ENCODE peak calls at places on chromosome 6, in four cellular contexts. One of them, this sample, is unnamed.

GRCh38 chr6:139588076-139588639 is 213.7 kb upstream of the CITED2 start:
- DNase-seq in ELF-1: peak
- DNase-seq in tibial artery: no peak
- DNase-seq in A172: peak
- DNase-seq in this sample: peak

GRCh38 chr6:96836579-96837137 is 619 bp downstream of the GPR63 start:
- DNase-seq in ELF-1: peak
- DNase-seq in tibial artery: no peak
- DNase-seq in A172: no peak
- DNase-seq in this sample: no peak

GRCh38 chr6:107704377-107705013 is 119.6 kb downstream of the SCML4 start:
- DNase-seq in ELF-1: peak
- DNase-seq in tibial artery: no peak
- DNase-seq in A172: peak
- DNase-seq in this sample: no peak

GRCh38 chr6:150395388-150396009 is 26.7 kb downstream of the IYD start:
- DNase-seq in ELF-1: peak
- DNase-seq in tibial artery: peak
- DNase-seq in A172: peak
- DNase-seq in this sample: peak

GRCh38 chr6:113281014-113281810 is 575.9 kb upstream of the MARCKS start:
- DNase-seq in ELF-1: no peak
- DNase-seq in tibial artery: no peak
- DNase-seq in A172: no peak
- DNase-seq in this sample: no peak

GRCh38 chr6:139376054-139376355 is 1.6 kb upstream of the CITED2 start:
- DNase-seq in ELF-1: no peak
- DNase-seq in tibial artery: no peak
- DNase-seq in A172: no peak
- DNase-seq in this sample: no peak

GRCh38 chr6:109687271-109687721 is 3.7 kb downstream of the AK9 start:
- DNase-seq in ELF-1: no peak
- DNase-seq in tibial artery: peak
- DNase-seq in A172: peak
- DNase-seq in this sample: peak

GRCh38 chr6:20791074-20791473 is 256.8 kb downstream of the CDKAL1 start:
- DNase-seq in ELF-1: no peak
- DNase-seq in tibial artery: no peak
- DNase-seq in A172: no peak
- DNase-seq in this sample: no peak

GRCh38 chr6:170097505-170098427 is 193.1 kb downstream of the DLL1 start:
- DNase-seq in ELF-1: peak
- DNase-seq in tibial artery: peak
- DNase-seq in A172: no peak
- DNase-seq in this sample: no peak

GRCh38 chr6:11217360-11218076 is 14.9 kb downstream of the NEDD9 start:
- DNase-seq in ELF-1: no peak
- DNase-seq in tibial artery: no peak
- DNase-seq in A172: no peak
- DNase-seq in this sample: peak

GRCh38 chr6:149859938-149860337 is 4.2 kb downstream of the LRP11 start:
- DNase-seq in ELF-1: no peak
- DNase-seq in tibial artery: no peak
- DNase-seq in A172: no peak
- DNase-seq in this sample: no peak

GRCh38 chr6:158559895-158560786 is at the start of gene TMEM181:
- DNase-seq in ELF-1: peak
- DNase-seq in tibial artery: peak
- DNase-seq in A172: peak
- DNase-seq in this sample: peak

GRCh38 chr6:31053873-31054272 is 43.6 kb downstream of the MUC22 start:
- DNase-seq in ELF-1: peak
- DNase-seq in tibial artery: no peak
- DNase-seq in A172: no peak
- DNase-seq in this sample: no peak

GRCh38 chr6:42185597-42185996 is 9.2 kb downstream of the GUCA1B start:
- DNase-seq in ELF-1: no peak
- DNase-seq in tibial artery: no peak
- DNase-seq in A172: no peak
- DNase-seq in this sample: no peak

GRCh38 chr6:13362432-13362831 is 34.1 kb upstream of the TBC1D7 start:
- DNase-seq in ELF-1: peak
- DNase-seq in tibial artery: no peak
- DNase-seq in A172: no peak
- DNase-seq in this sample: no peak

GRCh38 chr6:6697620-6698019 is 109.1 kb downstream of the LY86 start:
- DNase-seq in ELF-1: peak
- DNase-seq in tibial artery: no peak
- DNase-seq in A172: no peak
- DNase-seq in this sample: no peak

GRCh38 chr6:44116643-44117382 is 10.4 kb downstream of the MRPL14 start:
- DNase-seq in ELF-1: no peak
- DNase-seq in tibial artery: no peak
- DNase-seq in A172: peak
- DNase-seq in this sample: peak

GRCh38 chr6:150915156-150915555 is 49.7 kb downstream of the MTHFD1L start:
- DNase-seq in ELF-1: no peak
- DNase-seq in tibial artery: no peak
- DNase-seq in A172: no peak
- DNase-seq in this sample: no peak

GRCh38 chr6:137134483-137134882 is 39.0 kb downstream of the IL22RA2 start:
- DNase-seq in ELF-1: no peak
- DNase-seq in tibial artery: no peak
- DNase-seq in A172: no peak
- DNase-seq in this sample: no peak

GRCh38 chr6:14883921-14884320 is 361.9 kb upstream of the JARID2 start:
- DNase-seq in ELF-1: peak
- DNase-seq in tibial artery: no peak
- DNase-seq in A172: no peak
- DNase-seq in this sample: no peak

GRCh38 chr6:31094389-31094881 is 17.9 kb downstream of the C6orf15 start:
- DNase-seq in ELF-1: no peak
- DNase-seq in tibial artery: no peak
- DNase-seq in A172: peak
- DNase-seq in this sample: peak

GRCh38 chr6:159969204-159969912 is 476 bp downstream of the IGF2R start:
- DNase-seq in ELF-1: peak
- DNase-seq in tibial artery: no peak
- DNase-seq in A172: no peak
- DNase-seq in this sample: no peak

GRCh38 chr6:139747154-139747553 is 372.7 kb upstream of the CITED2 start:
- DNase-seq in ELF-1: peak
- DNase-seq in tibial artery: no peak
- DNase-seq in A172: no peak
- DNase-seq in this sample: no peak

GRCh38 chr6:53244532-53244931 is 95.9 kb upstream of the GCM1 start:
- DNase-seq in ELF-1: no peak
- DNase-seq in tibial artery: no peak
- DNase-seq in A172: no peak
- DNase-seq in this sample: no peak

GRCh38 chr6:108156180-108156937 is 9.5 kb upstream of the NR2E1 start:
- DNase-seq in ELF-1: peak
- DNase-seq in tibial artery: no peak
- DNase-seq in A172: no peak
- DNase-seq in this sample: no peak

GRCh38 chr6:44653761-44654218 is 266.3 kb downstream of the CDC5L start:
- DNase-seq in ELF-1: no peak
- DNase-seq in tibial artery: no peak
- DNase-seq in A172: no peak
- DNase-seq in this sample: no peak

GRCh38 chr6:64459411-64459810 is 823.8 kb downstream of the PHF3 start:
- DNase-seq in ELF-1: no peak
- DNase-seq in tibial artery: no peak
- DNase-seq in A172: no peak
- DNase-seq in this sample: peak

GRCh38 chr6:64817525-64817924 is 889.5 kb downstream of the EYS start:
- DNase-seq in ELF-1: no peak
- DNase-seq in tibial artery: no peak
- DNase-seq in A172: no peak
- DNase-seq in this sample: no peak

GRCh38 chr6:151034825-151035781 is 169.6 kb downstream of the MTHFD1L start:
- DNase-seq in ELF-1: no peak
- DNase-seq in tibial artery: no peak
- DNase-seq in A172: no peak
- DNase-seq in this sample: no peak

GRCh38 chr6:170347091-170347490 is 40.5 kb downstream of the FAM120B start:
- DNase-seq in ELF-1: no peak
- DNase-seq in tibial artery: no peak
- DNase-seq in A172: peak
- DNase-seq in this sample: no peak

GRCh38 chr6:4346659-4347333 is 211.4 kb upstream of the ECI2 start:
- DNase-seq in ELF-1: peak
- DNase-seq in tibial artery: no peak
- DNase-seq in A172: no peak
- DNase-seq in this sample: no peak

GRCh38 chr6:87944541-87944954 is 103.1 kb upstream of the SPACA1 start:
- DNase-seq in ELF-1: peak
- DNase-seq in tibial artery: peak
- DNase-seq in A172: peak
- DNase-seq in this sample: no peak

GRCh38 chr6:136959471-136959891 is 37.4 kb downstream of the SLC35D3 start:
- DNase-seq in ELF-1: peak
- DNase-seq in tibial artery: no peak
- DNase-seq in A172: no peak
- DNase-seq in this sample: no peak

GRCh38 chr6:165817148-165817547 is 154.1 kb upstream of the PDE10A start:
- DNase-seq in ELF-1: no peak
- DNase-seq in tibial artery: no peak
- DNase-seq in A172: no peak
- DNase-seq in this sample: no peak

GRCh38 chr6:130740308-130740707 is 86.9 kb upstream of the SMLR1 start:
- DNase-seq in ELF-1: no peak
- DNase-seq in tibial artery: no peak
- DNase-seq in A172: no peak
- DNase-seq in this sample: no peak

GRCh38 chr6:32761084-32761483 is 2.2 kb downstream of the HLA-DQB2 start:
- DNase-seq in ELF-1: no peak
- DNase-seq in tibial artery: no peak
- DNase-seq in A172: no peak
- DNase-seq in this sample: no peak

GRCh38 chr6:64326939-64327338 is 691.3 kb downstream of the PHF3 start:
- DNase-seq in ELF-1: no peak
- DNase-seq in tibial artery: no peak
- DNase-seq in A172: no peak
- DNase-seq in this sample: no peak

GRCh38 chr6:116596815-116597214 is 19.5 kb upstream of the RSPH4A start:
- DNase-seq in ELF-1: no peak
- DNase-seq in tibial artery: no peak
- DNase-seq in A172: peak
- DNase-seq in this sample: peak

GRCh38 chr6:11876934-11877433 is 98.4 kb upstream of the ADTRP start:
- DNase-seq in ELF-1: no peak
- DNase-seq in tibial artery: no peak
- DNase-seq in A172: no peak
- DNase-seq in this sample: no peak

This sample was measured in NCI-H226.